ENCODE peak calls at places on chromosomes 6 and 20, in four cellular contexts. R, C, U and V are unnamed samples.

GRCh38 chr6:2376429-2377355 is 131.3 kb upstream of the GMDS start:
- DNase-seq in R (no peak), C (no peak), U (peak), V (no peak)

GRCh38 chr20:50575869-50576720 is 65.9 kb downstream of the PTPN1 start:
- DNase-seq in R (peak), C (no peak), U (peak), V (peak)

GRCh38 chr6:155373276-155373675 is 59.0 kb upstream of the TFB1M start:
- DNase-seq in R (no peak), C (no peak), U (no peak), V (no peak)

GRCh38 chr20:4234128-4234527 is 218.8 kb upstream of the RNF24 start:
- DNase-seq in R (no peak), C (no peak), U (peak), V (no peak)

GRCh38 chr6:145137425-145137824 is 597.9 kb downstream of the EPM2A start:
- DNase-seq in R (no peak), C (no peak), U (no peak), V (no peak)

GRCh38 chr6:31270788-31271640 is 878 bp downstream of the HLA-C start:
- DNase-seq in R (peak), C (peak), U (peak), V (peak)

GRCh38 chr20:63482021-63482587 is 9.6 kb upstream of the KCNQ2 start:
- DNase-seq in R (no peak), C (no peak), U (no peak), V (no peak)

GRCh38 chr6:13294499-13295069 is 33.8 kb downstream of the TBC1D7 start:
- DNase-seq in R (no peak), C (no peak), U (no peak), V (no peak)

GRCh38 chr6:137291441-137291840 is 72.3 kb upstream of the IFNGR1 start:
- DNase-seq in R (peak), C (no peak), U (peak), V (peak)

GRCh38 chr6:1686117-1687098 is 76.7 kb downstream of the FOXC1 start:
- DNase-seq in R (peak), C (no peak), U (no peak), V (no peak)

GRCh38 chr6:99802396-99803031 is 191.5 kb downstream of the MCHR2 start:
- DNase-seq in R (no peak), C (no peak), U (no peak), V (peak)

GRCh38 chr6:151391021-151391470 is 313 bp downstream of the ZBTB2 start:
- DNase-seq in R (peak), C (peak), U (peak), V (peak)

GRCh38 chr6:35601331-35602132 is 87.2 kb downstream of the FKBP5 start:
- DNase-seq in R (peak), C (no peak), U (peak), V (peak)

GRCh38 chr20:7770578-7770977 is 169.7 kb downstream of the HAO1 start:
- DNase-seq in R (no peak), C (no peak), U (no peak), V (peak)

GRCh38 chr6:9494864-9495263 is 920.0 kb downstream of the TFAP2A start:
- DNase-seq in R (no peak), C (no peak), U (no peak), V (no peak)

GRCh38 chr6:105102186-105102585 is 77.6 kb downstream of the POPDC3 start:
- DNase-seq in R (no peak), C (no peak), U (no peak), V (no peak)

DNA sequence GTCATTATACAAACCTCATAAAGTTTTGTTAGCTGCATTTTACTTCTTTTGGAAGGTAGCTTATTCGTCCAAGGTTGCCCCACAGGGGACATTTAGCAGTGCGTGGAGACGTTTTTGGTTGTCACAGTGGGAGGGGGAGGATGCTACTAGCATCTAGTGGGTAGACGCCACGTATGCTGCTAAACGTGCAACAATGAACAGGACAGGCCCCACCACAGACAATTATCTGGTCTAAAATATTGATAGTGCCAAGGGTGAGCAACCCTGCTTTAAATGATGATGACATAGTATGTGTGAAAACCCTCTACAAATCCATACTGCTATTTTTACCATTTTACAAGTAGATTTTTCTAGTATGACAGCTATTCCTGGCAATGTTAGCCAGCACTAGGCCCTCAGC is 13.9 kb upstream of the GCNT2 start:
- DNase-seq in R (no peak), C (no peak), U (no peak), V (no peak)
- TF ChIP-seq CTCF in R (no peak), C (no peak), U (no peak), V (no peak)

GRCh38 chr6:27630727-27631613 is 158.1 kb upstream of the ZNF184 start:
- DNase-seq in R (no peak), C (peak), U (no peak), V (peak)
- TF ChIP-seq CTCF in R (no peak), C (no peak), U (no peak), V (no peak)

GRCh38 chr6:116447496-116448011 is 13.6 kb upstream of the CALHM6 start:
- DNase-seq in R (no peak), C (no peak), U (no peak), V (no peak)
- TF ChIP-seq CTCF in R (no peak), C (no peak), U (no peak), V (no peak)

DNA sequence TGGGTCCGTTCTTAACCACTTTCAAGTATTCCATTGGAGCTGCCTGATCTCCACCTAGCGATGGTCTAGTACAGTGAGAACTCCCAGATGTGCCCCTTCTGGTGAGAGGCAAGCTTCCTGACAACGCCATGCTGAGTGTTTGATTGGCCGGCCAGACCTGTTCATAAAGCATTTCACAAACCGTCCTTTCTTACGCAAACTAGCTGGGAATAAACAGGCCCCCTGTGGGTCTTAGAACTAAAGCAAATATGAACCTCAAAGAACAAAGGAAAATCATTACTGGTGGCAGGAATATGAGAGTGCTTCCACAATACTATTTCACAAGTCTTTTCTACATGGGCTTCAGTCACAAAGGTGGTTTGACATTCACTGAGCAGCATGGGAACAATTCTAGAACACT is 15.6 kb upstream of the GCNT2 start:
- DNase-seq in R (no peak), C (no peak), U (no peak), V (no peak)
- TF ChIP-seq CTCF in R (no peak), C (no peak), U (no peak), V (no peak)

GRCh38 chr20:23399568-23400241 is 21.6 kb downstream of the NAPB start:
- DNase-seq in R (peak), C (no peak), U (no peak), V (peak)
- TF ChIP-seq CTCF in R (no peak), C (no peak), U (no peak), V (no peak)

DNA sequence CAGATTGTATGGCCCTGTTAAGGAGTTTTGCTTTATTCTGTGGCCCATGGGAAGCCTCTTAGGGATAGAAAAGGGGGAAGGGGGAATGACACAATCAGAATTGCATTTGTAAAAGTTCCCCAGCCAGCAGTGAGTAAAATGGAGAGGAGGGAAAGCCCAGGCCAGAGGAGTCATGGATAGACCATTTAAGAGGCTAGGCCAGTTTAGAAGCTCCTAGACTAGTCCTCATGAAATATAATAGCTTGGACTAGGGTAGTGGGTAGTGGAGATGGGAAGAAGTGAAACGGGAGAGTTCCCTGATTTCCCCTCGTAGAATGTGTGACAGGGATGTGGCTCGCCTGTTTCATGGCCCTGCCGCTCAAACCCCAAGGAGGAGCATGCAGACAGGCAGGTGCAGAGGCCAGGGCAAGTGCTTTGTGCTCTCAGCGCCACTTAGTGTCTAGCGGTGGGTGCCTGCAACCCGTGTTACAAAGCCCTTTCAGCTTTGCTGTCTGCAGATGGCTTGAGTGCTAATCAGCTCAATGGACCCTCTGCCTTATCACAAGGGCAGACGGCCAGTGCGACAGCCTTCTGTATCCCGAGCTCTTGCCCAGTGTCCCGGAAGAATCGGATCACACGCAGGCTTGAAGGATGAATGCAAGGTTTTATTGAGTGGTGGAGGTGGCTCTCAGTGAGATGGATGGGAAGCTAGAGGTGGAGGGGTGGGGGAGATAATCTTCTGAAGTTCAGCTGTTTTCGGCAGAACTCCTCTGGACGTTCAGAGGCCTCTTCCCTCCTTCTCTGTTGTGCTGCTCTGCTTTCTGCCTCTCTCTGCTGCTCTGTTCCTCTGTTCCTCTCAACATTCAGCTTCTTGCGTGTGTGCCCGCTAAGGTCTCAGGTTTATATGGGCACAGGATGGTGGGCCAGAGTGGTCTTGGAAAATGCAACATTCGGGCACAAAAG is 141.1 kb downstream of the CEP57L1 start:
- DNase-seq in R (no peak), C (peak), U (no peak), V (peak)
- TF ChIP-seq CTCF in R (no peak), C (peak), U (no peak), V (no peak)

DNA sequence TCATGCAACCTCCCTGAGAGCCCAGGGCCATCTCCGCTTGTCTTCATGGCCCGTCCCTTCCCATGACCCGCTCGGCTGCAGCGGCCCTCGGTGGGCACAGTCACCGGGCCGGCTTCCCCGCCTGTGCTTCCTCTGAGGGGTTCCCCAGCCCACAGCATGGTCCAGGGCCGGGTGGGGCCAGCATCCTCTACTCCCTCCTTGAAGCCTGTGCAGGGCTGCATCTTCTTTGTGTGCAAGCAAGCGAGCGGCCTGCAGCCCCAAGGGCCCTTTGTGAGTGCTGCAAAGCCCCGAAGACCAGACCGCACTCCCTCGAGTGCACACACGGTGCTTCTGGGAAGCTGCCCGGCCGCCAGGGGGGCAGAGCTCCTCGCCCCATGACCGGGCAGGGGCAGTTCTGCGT is 265.8 kb downstream of the TAF4 start:
- DNase-seq in R (no peak), C (no peak), U (no peak), V (no peak)
- TF ChIP-seq CTCF in R (no peak), C (no peak), U (no peak), V (no peak)

GRCh38 chr6:53866231-53866630 is 71.4 kb downstream of the LRRC1 start:
- DNase-seq in R (no peak), C (no peak), U (no peak), V (no peak)

GRCh38 chr6:53858913-53859312 is 64.1 kb downstream of the LRRC1 start:
- DNase-seq in R (no peak), C (no peak), U (no peak), V (no peak)

GRCh38 chr6:53861543-53861942 is 66.7 kb downstream of the LRRC1 start:
- DNase-seq in R (no peak), C (no peak), U (no peak), V (no peak)

GRCh38 chr6:53860511-53860910 is 65.7 kb downstream of the LRRC1 start:
- DNase-seq in R (no peak), C (no peak), U (no peak), V (no peak)

DNA sequence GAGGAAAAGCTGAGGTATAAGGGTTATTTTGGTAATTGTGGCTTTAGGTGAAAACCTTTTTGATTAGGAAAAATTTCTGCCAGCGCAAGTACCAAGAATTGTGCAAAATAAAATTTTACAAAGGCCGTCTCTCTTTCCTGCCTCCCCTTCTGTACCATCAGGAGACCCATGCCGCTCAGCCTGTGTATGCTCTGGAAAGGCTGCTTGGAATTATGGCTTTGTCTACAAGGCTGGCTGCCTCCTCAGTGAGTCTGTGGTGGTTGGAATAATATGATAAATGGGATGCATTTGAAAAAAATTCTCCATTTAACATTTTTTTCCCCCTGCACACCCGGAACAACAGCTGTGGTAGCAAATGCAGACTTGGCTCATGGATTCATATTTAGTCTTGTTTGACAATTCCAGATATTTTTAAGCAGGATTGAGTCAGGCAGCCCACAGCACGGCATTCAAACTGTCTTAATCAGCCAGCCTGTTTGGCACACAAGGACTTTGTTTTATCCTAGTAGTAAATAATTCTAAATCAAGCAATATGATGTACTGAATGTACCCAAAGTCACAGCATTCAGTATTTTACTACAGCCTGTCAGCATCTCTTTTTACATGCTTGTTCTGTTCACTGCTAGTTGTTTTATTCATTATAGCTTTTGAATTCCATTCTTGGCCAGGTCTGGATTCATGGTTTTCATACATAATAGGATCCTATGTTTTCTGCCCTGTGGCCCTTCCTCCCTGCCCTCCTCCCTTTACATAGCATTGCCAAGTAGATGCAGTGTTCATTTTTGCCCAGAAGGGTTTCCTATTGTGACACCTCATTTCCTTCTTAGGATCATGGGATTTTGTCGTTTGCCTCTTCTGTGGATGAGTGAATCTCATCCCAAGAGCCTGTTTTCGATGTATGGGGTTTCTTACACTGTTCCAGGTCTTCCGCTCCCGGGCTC is 68.0 kb downstream of the LRRC1 start:
- DNase-seq in R (no peak), C (no peak), U (no peak), V (no peak)
- TF ChIP-seq CTCF in R (no peak), C (no peak), U (no peak), V (no peak)

DNA sequence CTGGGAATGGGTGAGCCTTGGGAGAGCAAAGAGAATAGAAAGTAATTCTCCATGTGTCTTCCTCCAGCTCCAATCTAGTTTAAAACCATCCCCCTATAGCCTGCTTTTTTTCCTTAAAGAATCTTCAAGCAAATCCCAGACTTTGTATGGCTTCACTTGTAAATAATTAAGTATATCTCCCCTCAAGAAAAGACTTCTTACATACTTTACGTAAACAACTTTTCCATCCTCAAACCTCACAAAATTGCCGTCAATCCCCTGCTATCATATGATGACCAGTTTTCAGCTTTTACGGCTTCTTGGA is 88.5 kb upstream of the PHACTR3 start:
- DNase-seq in R (no peak), C (no peak), U (no peak), V (no peak)
- TF ChIP-seq CTCF in R (no peak), C (no peak), U (peak), V (no peak)